ENCODE peak calls at places on chromosomes 7 and 10, in four cellular contexts. E, L, R and K are unnamed samples.

GRCh38 chr10:125348536-125348935 is 188.2 kb upstream of the CTBP2 start:
- DNase-seq in E (no peak), L (no peak), R (no peak), K (no peak)

GRCh38 chr10:80068270-80068669 is 10.2 kb upstream of the TMEM254 start:
- DNase-seq in E (no peak), L (no peak), R (no peak), K (no peak)

GRCh38 chr10:98460837-98461499 is 14.2 kb upstream of the HPS1 start:
- DNase-seq in E (no peak), L (no peak), R (peak; percentile 83), K (no peak)

GRCh38 chr7:51144178-51144577 is 172.4 kb downstream of the COBL start:
- DNase-seq in E (no peak), L (no peak), R (no peak), K (no peak)

GRCh38 chr7:46630031-46630430 is 709.0 kb upstream of the IGFBP3 start:
- DNase-seq in E (no peak), L (no peak), R (no peak), K (no peak)

GRCh38 chr7:133364959-133365680 is 112.2 kb downstream of the EXOC4 start:
- DNase-seq in E (no peak), L (no peak), R (no peak), K (no peak)

GRCh38 chr7:28904539-28905143 is 53.5 kb downstream of the TRIL start:
- DNase-seq in E (no peak), L (no peak), R (peak; percentile 41), K (no peak)

GRCh38 chr10:5894873-5895272 is 4.8 kb downstream of the FBH1 start:
- DNase-seq in E (no peak), L (no peak), R (no peak), K (no peak)

GRCh38 chr10:103685880-103686669 is 169.3 kb downstream of the SH3PXD2A start:
- DNase-seq in E (peak; percentile 79), L (peak; percentile 50), R (peak; percentile 86), K (peak; percentile 79)

GRCh38 chr7:2880882-2881281 is 36.8 kb upstream of the GNA12 start:
- DNase-seq in E (no peak), L (no peak), R (peak; percentile 66), K (no peak)

GRCh38 chr10:75408911-75409885 is 7.6 kb upstream of the ZNF503 start:
- DNase-seq in E (peak; percentile 36), L (no peak), R (peak; percentile 98), K (peak; percentile 47)

GRCh38 chr10:18214692-18215563 is 74.7 kb downstream of the CACNB2 start:
- DNase-seq in E (peak; percentile 7), L (no peak), R (peak; percentile 46), K (no peak)

GRCh38 chr10:88114368-88114767 is 250.9 kb downstream of the PTEN start:
- DNase-seq in E (no peak), L (no peak), R (peak; percentile 36), K (no peak)

GRCh38 chr7:36747969-36748574 is 23.8 kb upstream of the AOAH start:
- DNase-seq in E (no peak), L (no peak), R (no peak), K (no peak)

GRCh38 chr7:158160199-158160598 is 427.4 kb downstream of the PTPRN2 start:
- DNase-seq in E (no peak), L (no peak), R (no peak), K (no peak)

GRCh38 chr7:125424721-125425120 is 495.1 kb upstream of the POT1 start:
- DNase-seq in E (no peak), L (no peak), R (no peak), K (no peak)

GRCh38 chr7:125425507-125425906 is 495.9 kb upstream of the POT1 start:
- DNase-seq in E (no peak), L (no peak), R (no peak), K (no peak)

GRCh38 chr7:125427676-125428075 is 498.1 kb upstream of the POT1 start:
- DNase-seq in E (no peak), L (no peak), R (no peak), K (no peak)

GRCh38 chr7:125423444-125424155 is 494.0 kb upstream of the POT1 start:
- DNase-seq in E (no peak), L (no peak), R (no peak), K (no peak)
- TF ChIP-seq TAF1 in E (no peak), L (no peak), R (no peak), K (no peak)

GRCh38 chr7:124084024-124084423 is 51.2 kb upstream of the TMEM229A start:
- DNase-seq in E (no peak), L (no peak), R (peak; percentile 60), K (no peak)

GRCh38 chr7:124088590-124088989 is 55.7 kb upstream of the TMEM229A start:
- DNase-seq in E (no peak), L (no peak), R (no peak), K (no peak)

GRCh38 chr7:124089621-124090020 is 56.8 kb upstream of the TMEM229A start:
- DNase-seq in E (no peak), L (no peak), R (no peak), K (no peak)

GRCh38 chr7:124086843-124087242 is 54.0 kb upstream of the TMEM229A start:
- DNase-seq in E (no peak), L (no peak), R (peak; percentile 24), K (no peak)

GRCh38 chr7:124085168-124085567 is 52.3 kb upstream of the TMEM229A start:
- DNase-seq in E (no peak), L (no peak), R (peak; percentile 41), K (no peak)
- TF ChIP-seq POLR2AphosphoS5 in E (no peak), L (no peak), R (peak; percentile 44), K (no peak)

DNA sequence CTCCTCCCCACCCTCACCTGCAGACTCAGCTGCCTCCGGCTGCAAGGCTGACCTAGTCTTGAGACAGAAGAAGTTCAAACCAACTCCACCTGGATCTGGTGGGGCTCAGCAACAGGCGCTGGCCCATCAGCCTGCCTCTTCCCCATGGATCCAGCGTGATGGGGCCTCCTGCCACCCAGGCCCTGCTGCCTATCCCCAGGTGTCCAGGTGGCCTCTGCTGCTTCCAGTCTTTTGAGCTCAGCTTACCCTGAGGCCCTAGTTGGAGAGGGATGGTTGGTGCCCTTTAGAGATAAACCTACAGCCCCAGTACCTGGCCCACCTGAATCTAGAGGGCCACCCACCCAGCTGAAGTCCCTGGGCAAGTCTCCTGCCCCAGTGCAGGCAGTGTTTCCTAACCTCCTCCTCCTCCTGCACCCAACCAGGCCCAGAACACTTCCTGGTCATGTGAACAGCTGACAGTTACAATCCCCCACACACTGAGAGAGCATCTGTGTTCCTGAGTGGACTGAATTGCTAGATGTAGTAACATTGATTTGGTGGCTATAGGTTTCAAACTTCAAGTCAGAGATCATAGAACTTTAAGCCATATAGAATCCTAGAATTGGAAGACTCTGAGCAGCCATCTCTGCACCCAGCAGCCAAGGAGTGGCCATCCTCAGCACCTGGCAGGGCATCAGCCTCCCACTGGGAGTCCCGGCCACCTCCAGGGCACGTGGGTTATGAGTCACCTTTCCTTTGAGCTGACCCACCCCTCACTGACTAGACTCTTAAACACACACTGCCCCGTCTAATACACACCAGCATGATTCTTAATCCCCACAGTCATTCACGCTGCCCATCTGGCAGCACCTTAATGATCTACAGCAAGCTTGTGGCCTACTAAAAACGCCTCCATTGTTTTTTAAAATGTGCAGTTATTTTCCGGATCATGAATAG is 51.9 kb downstream of the ALOX5 start:
- DNase-seq in E (no peak), L (no peak), R (no peak), K (no peak)
- TF ChIP-seq TAF1 in E (no peak), L (no peak), R (no peak), K (no peak)

DNA sequence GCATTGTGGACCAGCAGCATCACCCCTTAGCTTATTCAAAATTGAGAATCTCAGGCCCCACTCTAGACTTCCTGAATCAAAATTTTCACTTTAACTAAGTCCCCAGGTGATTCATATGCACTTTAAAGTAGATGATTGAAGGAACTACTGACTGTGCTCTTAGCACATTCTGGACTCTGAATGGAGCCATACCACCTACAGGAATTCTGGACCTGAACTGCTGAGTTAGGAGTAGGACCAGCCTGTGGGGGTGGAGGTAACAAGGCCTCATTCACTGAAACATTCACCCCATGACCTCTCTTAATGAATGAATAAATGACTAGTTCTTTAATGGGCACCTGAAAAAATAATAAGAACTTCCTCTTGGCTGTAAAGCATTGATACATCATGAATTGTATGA is 7.3 kb downstream of the PDK4 start:
- DNase-seq in E (no peak), L (no peak), R (no peak), K (no peak)
- TF ChIP-seq POLR2AphosphoS5 in E (no peak), L (no peak), R (no peak), K (no peak)

GRCh38 chr7:142842251-142842766 is 12.6 kb upstream of the EPHB6 start:
- DNase-seq in E (no peak), L (no peak), R (no peak), K (no peak)

GRCh38 chr7:142835487-142835886 is 19.4 kb upstream of the EPHB6 start:
- DNase-seq in E (no peak), L (no peak), R (no peak), K (no peak)

GRCh38 chr7:142833174-142834027 is 21.5 kb upstream of the EPHB6 start:
- DNase-seq in E (no peak), L (no peak), R (no peak), K (no peak)

DNA sequence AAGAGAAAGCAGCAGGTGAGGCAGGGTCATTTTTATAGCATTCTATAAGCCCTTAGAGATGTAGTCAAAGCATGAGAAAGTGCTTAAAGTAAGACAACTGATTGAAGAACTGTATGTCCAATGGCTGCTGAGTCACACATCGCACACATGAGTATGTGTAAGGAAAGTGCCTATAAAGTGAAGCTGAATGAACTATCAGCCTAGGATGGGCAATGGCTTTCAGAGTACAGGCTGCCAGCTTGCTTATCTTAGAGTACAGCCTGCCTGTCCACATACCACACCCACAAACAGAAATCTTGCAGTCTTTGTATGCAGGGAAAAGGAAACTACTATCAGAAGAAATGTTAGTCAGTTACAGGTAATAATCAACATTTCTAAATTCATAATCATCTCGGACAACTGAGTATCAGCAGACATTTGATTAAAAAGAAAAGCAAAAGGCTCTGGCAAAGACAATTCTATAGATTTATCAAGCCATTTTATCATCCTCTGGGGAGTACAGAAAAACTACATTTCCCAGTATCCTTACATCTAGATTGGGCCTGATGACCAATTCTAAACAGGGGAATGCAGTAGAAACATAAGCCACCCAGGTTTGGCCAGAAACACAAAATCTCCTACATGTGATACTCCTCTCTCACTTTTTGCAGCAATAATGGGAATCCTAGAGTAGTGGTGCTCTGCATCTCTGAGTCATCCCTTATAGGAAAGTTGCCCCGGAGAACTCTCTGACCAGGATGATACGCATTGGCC is 16.2 kb upstream of the EPHB6 start:
- DNase-seq in E (no peak), L (no peak), R (no peak), K (no peak)
- TF ChIP-seq TAF1 in E (no peak), L (no peak), R (no peak), K (no peak)

GRCh38 chr10:21498977-21499376 is 26.5 kb downstream of the SKIDA1 start:
- DNase-seq in E (no peak), L (no peak), R (no peak), K (no peak)

GRCh38 chr10:21499580-21499909 is 25.9 kb downstream of the SKIDA1 start:
- DNase-seq in E (no peak), L (no peak), R (no peak), K (no peak)

GRCh38 chr10:21501109-21501508 is 24.4 kb downstream of the SKIDA1 start:
- DNase-seq in E (no peak), L (no peak), R (no peak), K (no peak)

GRCh38 chr10:21500578-21500910 is 24.9 kb downstream of the SKIDA1 start:
- DNase-seq in E (no peak), L (no peak), R (no peak), K (no peak)

GRCh38 chr10:21499910-21500577 is 25.4 kb downstream of the SKIDA1 start:
- DNase-seq in E (no peak), L (no peak), R (no peak), K (no peak)
- TF ChIP-seq POLR2AphosphoS5 in E (no peak), L (no peak), R (no peak), K (no peak)

GRCh38 chr10:113982745-113983144 is 60.9 kb upstream of the ADRB1 start:
- DNase-seq in E (no peak), L (no peak), R (no peak), K (peak; percentile 25)
- TF ChIP-seq TAF1 in E (no peak), L (no peak), R (no peak), K (no peak)